ENCODE peak calls at places on chromosomes 7 and 10, in five cellular contexts. X, Q, U, H and J are unnamed samples.

GRCh38 chr10:50576245-50576815 is 47.4 kb downstream of the SGMS1 start:
- DNase-seq in X (no peak), Q (peak; percentile 52), U (no peak), H (peak; percentile 49), J (no peak)

GRCh38 chr10:118741994-118742393 is 12.8 kb downstream of the CACUL1 start:
- DNase-seq in X (no peak), Q (no peak), U (no peak), H (no peak), J (no peak)

GRCh38 chr10:81978238-81978637 is 103.2 kb downstream of the NRG3 start:
- DNase-seq in X (no peak), Q (peak; percentile 19), U (no peak), H (no peak), J (no peak)

GRCh38 chr10:79336739-79337138 is 10.5 kb upstream of the PPIF start:
- DNase-seq in X (no peak), Q (no peak), U (no peak), H (no peak), J (no peak)

GRCh38 chr7:101330011-101330484 is 8.4 kb upstream of the IFT22 start:
- DNase-seq in X (peak; percentile 76), Q (no peak), U (no peak), H (no peak), J (peak; percentile 19)

GRCh38 chr10:121340176-121340850 is 257.9 kb downstream of the FGFR2 start:
- DNase-seq in X (no peak), Q (no peak), U (no peak), H (no peak), J (no peak)

GRCh38 chr10:68463365-68464093 is 8.2 kb downstream of the DNA2 start:
- DNase-seq in X (no peak), Q (no peak), U (no peak), H (no peak), J (no peak)

GRCh38 chr10:608331-609265 is 80.9 kb downstream of the DIP2C start:
- DNase-seq in X (no peak), Q (peak; percentile 35), U (no peak), H (peak; percentile 59), J (no peak)

GRCh38 chr10:58477902-58478301 is 34.8 kb upstream of the BICC1 start:
- DNase-seq in X (peak; percentile 41), Q (no peak), U (no peak), H (peak; percentile 14), J (no peak)

GRCh38 chr7:150856303-150857275 is 4.3 kb downstream of the AOC1 start:
- DNase-seq in X (no peak), Q (no peak), U (no peak), H (no peak), J (no peak)

DNA sequence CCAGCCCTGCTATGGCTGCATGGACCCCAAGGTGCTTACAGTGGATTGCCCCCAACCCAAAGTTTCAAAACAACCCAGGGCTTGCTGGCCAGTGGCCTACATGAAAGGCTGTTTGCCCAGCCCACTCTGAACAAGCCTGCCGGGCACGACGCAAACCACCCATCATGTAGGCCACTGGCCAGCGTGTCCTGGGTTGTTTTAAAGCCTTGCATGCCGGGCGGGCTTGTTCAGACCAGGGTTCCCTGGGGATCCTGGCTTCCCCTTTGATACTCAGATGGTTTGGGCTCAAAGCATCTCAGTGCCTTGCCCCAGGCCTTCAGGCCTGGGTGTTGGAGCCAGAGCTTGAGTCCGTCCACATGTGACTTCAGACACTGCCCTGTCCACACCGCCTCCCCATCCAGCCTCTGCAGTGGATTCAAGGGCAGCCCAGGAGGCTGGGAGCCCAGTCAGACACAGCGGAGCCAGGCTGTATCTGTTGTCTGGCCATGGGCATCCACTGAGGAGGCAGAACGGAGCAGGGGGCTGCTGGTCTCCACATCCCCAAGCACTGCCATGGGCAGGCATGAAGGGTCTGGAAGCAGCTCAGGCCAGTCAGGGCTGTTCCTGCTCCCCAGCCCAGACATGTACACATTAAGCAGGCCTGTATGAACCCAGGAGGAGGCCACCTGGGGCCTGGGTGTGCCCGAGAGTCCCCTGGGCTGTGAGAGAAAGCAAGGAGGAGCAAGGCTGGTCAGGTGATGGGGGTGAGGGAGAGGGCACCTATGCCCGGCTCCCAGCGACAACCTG is 4.0 kb upstream of the ADIRF start:
- DNase-seq in X (peak; percentile 45), Q (no peak), U (no peak), H (no peak), J (no peak)
- H3K27ac ChIP-seq in X (no peak overlapping the region), Q (no peak overlapping the region), U (no peak overlapping the region), H (no peak overlapping the region), J (no peak overlapping the region)

DNA sequence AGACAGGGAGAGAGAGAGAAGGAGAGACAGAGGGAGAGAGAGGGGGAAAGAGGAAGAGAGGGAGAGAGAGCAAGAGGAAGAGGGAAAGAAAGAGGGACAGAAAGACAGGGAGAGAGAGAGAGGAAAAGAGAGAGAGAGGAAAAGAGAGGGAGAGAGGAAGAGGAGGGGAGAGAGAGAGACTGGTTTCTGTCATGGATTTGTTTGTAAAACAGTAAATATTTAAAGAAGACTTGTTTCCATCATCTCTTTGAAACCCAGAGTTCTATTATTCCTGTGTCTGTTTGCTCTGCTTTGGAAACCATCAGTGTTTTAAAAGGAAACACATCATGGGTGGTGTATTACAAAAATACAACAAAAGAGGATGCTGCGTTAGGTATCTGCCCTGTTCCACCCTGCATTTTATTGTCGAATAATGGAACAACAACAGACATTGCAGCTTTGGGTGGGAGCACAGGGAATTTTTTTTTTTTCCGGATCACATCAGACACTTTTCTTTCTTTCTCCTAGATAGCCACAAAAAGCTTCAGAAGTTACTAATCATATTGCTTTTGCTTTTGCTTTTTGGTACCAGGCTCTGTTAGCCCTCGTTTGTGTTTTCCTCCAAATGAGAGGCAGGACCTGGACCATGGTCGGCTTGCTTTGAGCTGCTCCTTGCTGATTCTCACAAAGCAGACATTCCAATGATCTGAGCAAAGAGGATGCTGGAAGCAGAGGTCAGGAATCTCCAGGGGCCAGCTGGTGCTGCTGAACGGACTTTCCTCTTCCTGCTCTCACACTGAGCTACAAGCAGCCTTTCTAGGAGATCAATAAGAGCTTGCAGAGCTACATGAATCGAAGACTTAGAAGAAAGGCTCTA is 150.9 kb upstream of the RSU1 start:
- DNase-seq in X (peak; percentile 77), Q (no peak), U (no peak), H (peak; percentile 93), J (no peak)
- H3K27ac ChIP-seq in X (no peak overlapping the region), Q (no peak overlapping the region), U (no peak overlapping the region), H (peak overlapping the region; percentile 89), J (peak overlapping the region; percentile 68)

GRCh38 chr10:62076872-62077271 is 175.4 kb downstream of the ARID5B start:
- DNase-seq in X (no peak), Q (no peak), U (peak; percentile 24), H (peak; percentile 91), J (no peak)

GRCh38 chr10:62075414-62075813 is 173.9 kb downstream of the ARID5B start:
- DNase-seq in X (peak; percentile 37), Q (no peak), U (no peak), H (no peak), J (no peak)

GRCh38 chr10:62077330-62078015 is 176.0 kb downstream of the ARID5B start:
- DNase-seq in X (no peak), Q (no peak), U (no peak), H (no peak), J (no peak)

GRCh38 chr10:62073429-62073828 is 171.9 kb downstream of the ARID5B start:
- DNase-seq in X (no peak), Q (no peak), U (no peak), H (no peak), J (no peak)

GRCh38 chr10:62075912-62076311 is 174.4 kb downstream of the ARID5B start:
- DNase-seq in X (no peak), Q (peak; percentile 58), U (no peak), H (no peak), J (no peak)
- H3K27ac ChIP-seq in X (peak overlapping the region; percentile 70), Q (peak overlapping the region; percentile 31), U (no peak overlapping the region), H (peak overlapping the region; percentile 74), J (peak overlapping the region; percentile 55)

DNA sequence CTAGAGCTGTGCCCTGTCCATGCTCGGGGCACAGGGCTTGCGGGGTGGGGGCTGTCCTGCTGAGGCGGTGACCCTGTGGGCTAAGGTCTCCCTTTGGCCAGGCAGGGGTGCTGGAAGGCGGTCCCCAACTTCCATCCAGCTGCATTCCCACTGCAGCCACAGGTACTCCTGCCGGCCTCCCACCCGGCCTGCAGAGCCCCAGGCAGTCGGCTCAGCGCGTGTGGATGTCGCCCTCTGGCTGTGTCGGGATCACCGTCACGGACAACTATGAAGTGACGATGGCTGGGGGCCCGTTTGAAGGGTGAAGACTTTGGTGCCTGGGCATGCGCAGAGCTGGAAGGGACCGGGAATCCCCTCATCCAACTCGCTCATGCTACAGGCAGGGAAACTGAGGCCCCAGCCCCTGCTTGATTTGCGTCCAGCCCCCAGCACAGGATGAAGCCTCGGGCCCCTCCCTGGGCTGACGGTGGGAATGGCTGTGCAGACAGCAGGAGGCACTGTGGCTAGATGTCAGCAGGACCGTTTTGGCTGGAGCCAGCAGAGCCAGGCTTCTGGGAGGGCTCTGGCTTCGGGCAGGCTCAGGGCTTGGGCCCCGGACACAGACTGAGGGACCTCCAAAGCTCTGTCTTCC is 2.3 kb upstream of the TMEM184A start:
- DNase-seq in X (peak; percentile 80), Q (peak; percentile 28), U (no peak), H (no peak), J (peak; percentile 65)
- H3K27ac ChIP-seq in X (no peak overlapping the region), Q (no peak overlapping the region), U (no peak overlapping the region), H (no peak overlapping the region), J (peak overlapping the region; percentile 34)